ENCODE peak calls at places on chromosome 4, in six cellular contexts. Y, K, H, D, F and N are unnamed samples.
A peak's percentile ranks its signal among the peaks of the same experiment; 100 is the strongest.

GRCh38 chr4:156686120-156686519 is 285.5 kb downstream of the PDGFC start:
- DNase-seq in F (no peak), K (no peak), D (peak; percentile 98), Y (peak; percentile 9), H (no peak), N (peak; percentile 29)

GRCh38 chr4:161894493-161895167 is 269.2 kb downstream of the FSTL5 start:
- DNase-seq in H (no peak), K (no peak), F (no peak), D (no peak), Y (no peak), N (no peak)

GRCh38 chr4:55323375-55323774 is 22.7 kb upstream of the SRD5A3 start:
- DNase-seq in H (no peak), F (no peak), Y (no peak), K (no peak), D (no peak), N (no peak)

GRCh38 chr4:118823471-118823870 is 12.5 kb downstream of the SEC24D start:
- DNase-seq in Y (no peak), K (no peak), F (no peak), H (no peak), D (no peak), N (no peak)

GRCh38 chr4:40678421-40678820 is 48.8 kb upstream of the RBM47 start:
- DNase-seq in H (no peak), F (no peak), K (no peak), Y (no peak), D (no peak), N (no peak)

GRCh38 chr4:64158648-64159326 is 250.5 kb downstream of the TECRL start:
- DNase-seq in D (peak; percentile 61), F (peak; percentile 12), H (peak; percentile 43), Y (peak; percentile 67), K (no peak), N (peak; percentile 70)

GRCh38 chr4:76898949-76899640 is 1.2 kb upstream of the SOWAHB start:
- DNase-seq in F (no peak), K (no peak), D (no peak), H (no peak), Y (no peak), N (no peak)

GRCh38 chr4:73067971-73068394 is 1.5 kb downstream of the COX18 start:
- DNase-seq in F (no peak), K (no peak), H (no peak), Y (no peak), D (peak; percentile 18), N (no peak)

GRCh38 chr4:903066-904046 is 28.8 kb downstream of the GAK start:
- DNase-seq in H (no peak), F (no peak), K (no peak), D (no peak), Y (no peak), N (no peak)

GRCh38 chr4:174084542-174084941 is 198.9 kb downstream of the FBXO8 start:
- DNase-seq in K (no peak), Y (no peak), D (no peak), H (no peak), F (no peak), N (no peak)

GRCh38 chr4:125123710-125124109 is 191.0 kb upstream of the FAT4 start:
- DNase-seq in D (peak; percentile 36), Y (no peak), H (no peak), K (no peak), F (no peak), N (no peak)

GRCh38 chr4:138158746-138159297 is 83.3 kb downstream of the SLC7A11 start:
- DNase-seq in H (no peak), F (no peak), Y (no peak), D (peak; percentile 73), K (no peak), N (no peak)

GRCh38 chr4:103996637-103997036 is 276.9 kb upstream of the TACR3 start:
- DNase-seq in Y (peak; percentile 12), F (no peak), D (peak; percentile 42), K (no peak), H (no peak), N (peak; percentile 72)

GRCh38 chr4:6361076-6361784 is 91.6 kb downstream of the WFS1 start:
- DNase-seq in Y (no peak), D (no peak), F (no peak), H (no peak), K (no peak), N (no peak)

GRCh38 chr4:153676984-153677383 is 7.1 kb upstream of the TLR2 start:
- DNase-seq in K (no peak), H (no peak), Y (no peak), F (no peak), D (peak; percentile 75), N (no peak)

GRCh38 chr4:141933978-141934377 is 297.6 kb downstream of the IL15 start:
- DNase-seq in F (no peak), D (no peak), Y (no peak), K (no peak), H (no peak), N (no peak)

GRCh38 chr4:55038176-55038890 is 87.1 kb downstream of the KDR start:
- DNase-seq in D (peak; percentile 77), K (no peak), F (no peak), H (peak; percentile 34), Y (no peak), N (no peak)

GRCh38 chr4:149176019-149176418 is 639.6 kb downstream of the IQCM start:
- DNase-seq in H (no peak), F (no peak), D (no peak), K (no peak), Y (no peak), N (peak; percentile 38)

GRCh38 chr4:24328711-24329110 is 255.6 kb downstream of the DHX15 start:
- DNase-seq in H (no peak), F (no peak), K (no peak), D (no peak), Y (no peak), N (peak; percentile 8)

GRCh38 chr4:2252530-2252924 is 9.4 kb downstream of the MXD4 start:
- DNase-seq in K (no peak), Y (no peak), H (peak; percentile 11), D (no peak), F (no peak), N (peak; percentile 6)

GRCh38 chr4:19982556-19982955 is 269.1 kb upstream of the SLIT2 start:
- DNase-seq in Y (no peak), F (no peak), H (no peak), D (peak; percentile 72), K (no peak), N (no peak)

GRCh38 chr4:94889523-94889922 is 131.8 kb downstream of the BMPR1B start:
- DNase-seq in D (no peak), K (no peak), Y (no peak), H (no peak), F (no peak), N (no peak)

GRCh38 chr4:146661368-146661767 is 22.7 kb downstream of the POU4F2 start:
- DNase-seq in H (no peak), D (no peak), Y (no peak), F (no peak), K (no peak), N (no peak)

GRCh38 chr4:144557404-144557803 is 88.6 kb upstream of the HHIP start:
- DNase-seq in F (no peak), Y (no peak), D (peak; percentile 47), K (no peak), H (no peak), N (no peak)

GRCh38 chr4:89894654-89895652 is at the start of gene MMRN1:
- DNase-seq in F (no peak), K (no peak), H (no peak), D (no peak), Y (no peak), N (no peak)

GRCh38 chr4:161714022-161714751 is 449.6 kb downstream of the FSTL5 start:
- DNase-seq in H (no peak), K (no peak), F (no peak), Y (no peak), D (peak; percentile 80), N (peak; percentile 58)

GRCh38 chr4:139015948-139016451 is 419 bp downstream of the NOCT start:
- DNase-seq in H (peak; percentile 31), K (no peak), D (peak; percentile 42), Y (no peak), F (no peak), N (peak; percentile 58)

GRCh38 chr4:163048447-163048846 is 118.2 kb downstream of the NAF1 start:
- DNase-seq in F (peak; percentile 12), D (peak; percentile 3), K (no peak), Y (peak; percentile 15), H (no peak), N (peak; percentile 65)

GRCh38 chr4:159077702-159078495 is 25.0 kb upstream of the RAPGEF2 start:
- DNase-seq in K (no peak), D (peak; percentile 60), Y (no peak), H (no peak), F (peak; percentile 29), N (no peak)

GRCh38 chr4:71992571-71992970 is 39.2 kb upstream of the NPFFR2 start:
- DNase-seq in Y (no peak), K (no peak), D (no peak), F (no peak), H (no peak), N (no peak)

GRCh38 chr4:81366786-81367185 is 104.9 kb downstream of the RASGEF1B start:
- DNase-seq in D (no peak), Y (no peak), F (no peak), H (no peak), K (no peak), N (no peak)

GRCh38 chr4:30728291-30728690 is 8.1 kb downstream of the PCDH7 start:
- DNase-seq in Y (no peak), D (peak; percentile 69), H (no peak), F (no peak), K (no peak), N (no peak)

GRCh38 chr4:182807346-182807745 is 109.8 kb downstream of the DCTD start:
- DNase-seq in F (peak; percentile 8), D (no peak), Y (no peak), K (no peak), H (no peak), N (no peak)

GRCh38 chr4:143253156-143253555 is 68.4 kb downstream of the USP38 start:
- DNase-seq in F (no peak), K (no peak), D (no peak), Y (no peak), H (no peak), N (no peak)

GRCh38 chr4:8131826-8132225 is 26.8 kb downstream of the ABLIM2 start:
- DNase-seq in D (no peak), Y (no peak), F (no peak), K (no peak), H (no peak), N (no peak)

GRCh38 chr4:63693321-63693720 is 715.9 kb downstream of the TECRL start:
- DNase-seq in H (no peak), F (no peak), D (no peak), Y (no peak), K (no peak), N (no peak)

GRCh38 chr4:94084155-94084554 is 123.5 kb upstream of the SMARCAD1 start:
- DNase-seq in H (no peak), K (no peak), F (no peak), Y (no peak), D (no peak), N (no peak)

GRCh38 chr4:107809236-107809635 is 15.5 kb upstream of the SGMS2 start:
- DNase-seq in K (no peak), Y (no peak), D (no peak), F (no peak), H (no peak), N (no peak)

GRCh38 chr4:162952232-162952631 is 214.5 kb downstream of the NAF1 start:
- DNase-seq in K (no peak), F (no peak), Y (no peak), D (no peak), H (no peak), N (no peak)